ENCODE peak calls at places on chromosomes 13 and 19, in five cellular contexts. One of them, this sample, is unnamed.
A peak's percentile ranks its signal among the peaks of the same experiment; 100 is the strongest.

GRCh38 chr19:8811315-8812172 is 20.6 kb downstream of the ZNF558 start:
- DNase-seq in K562: no peak
- DNase-seq in H1: no peak
- DNase-seq in GM12878: no peak
- DNase-seq in HepG2: no peak
- DNase-seq in this sample: peak; percentile 11

GRCh38 chr19:31339405-31339804 is 9.8 kb downstream of the TSHZ3 start:
- DNase-seq in K562: peak; percentile 21
- DNase-seq in H1: no peak
- DNase-seq in GM12878: no peak
- DNase-seq in HepG2: no peak
- DNase-seq in this sample: no peak

GRCh38 chr19:38115264-38115802 is 108.7 kb downstream of the DPF1 start:
- DNase-seq in K562: no peak
- DNase-seq in H1: no peak
- DNase-seq in GM12878: no peak
- DNase-seq in HepG2: no peak
- DNase-seq in this sample: no peak

GRCh38 chr19:50258918-50259372 is 55.5 kb downstream of the MYH14 start:
- DNase-seq in K562: peak; percentile 61
- DNase-seq in H1: peak; percentile 36
- DNase-seq in GM12878: no peak
- DNase-seq in HepG2: no peak
- DNase-seq in this sample: peak; percentile 84

GRCh38 chr13:64817721-64818120 is 2412.4 kb downstream of the PCDH9 start:
- DNase-seq in K562: no peak
- DNase-seq in H1: no peak
- DNase-seq in GM12878: no peak
- DNase-seq in HepG2: no peak
- DNase-seq in this sample: no peak

GRCh38 chr13:24995225-24995804 is 100.6 kb upstream of the PABPC3 start:
- DNase-seq in K562: peak; percentile 66
- DNase-seq in H1: no peak
- DNase-seq in GM12878: no peak
- DNase-seq in HepG2: peak; percentile 75
- DNase-seq in this sample: peak; percentile 96

GRCh38 chr13:20525144-20525600 is 485 bp downstream of the CRYL1 start:
- DNase-seq in K562: no peak
- DNase-seq in H1: no peak
- DNase-seq in GM12878: no peak
- DNase-seq in HepG2: peak; percentile 15
- DNase-seq in this sample: peak; percentile 66

GRCh38 chr19:54035215-54036178 is 28.2 kb downstream of the VSTM1 start:
- DNase-seq in K562: peak; percentile 1
- DNase-seq in H1: no peak
- DNase-seq in GM12878: no peak
- DNase-seq in HepG2: no peak
- DNase-seq in this sample: peak; percentile 68

GRCh38 chr13:79246575-79246949 is 159.5 kb downstream of the RBM26 start:
- DNase-seq in K562: no peak
- DNase-seq in H1: no peak
- DNase-seq in GM12878: no peak
- DNase-seq in HepG2: no peak
- DNase-seq in this sample: no peak

GRCh38 chr13:24348797-24349515 is 39.6 kb downstream of the C1QTNF9 start:
- DNase-seq in K562: no peak
- DNase-seq in H1: no peak
- DNase-seq in GM12878: no peak
- DNase-seq in HepG2: no peak
- DNase-seq in this sample: no peak

GRCh38 chr13:98172570-98173405 is 4.3 kb downstream of the RNF113B start:
- DNase-seq in K562: no peak
- DNase-seq in H1: no peak
- DNase-seq in GM12878: no peak
- DNase-seq in HepG2: no peak
- DNase-seq in this sample: no peak

GRCh38 chr19:38239816-38240215 is 15.8 kb upstream of the DPF1 start:
- DNase-seq in K562: no peak
- DNase-seq in H1: no peak
- DNase-seq in GM12878: no peak
- DNase-seq in HepG2: no peak
- DNase-seq in this sample: no peak

GRCh38 chr19:52923782-52924593 is 760 bp upstream of the ZNF888 start:
- DNase-seq in K562: peak; percentile 51
- DNase-seq in H1: no peak
- DNase-seq in GM12878: no peak
- DNase-seq in HepG2: peak; percentile 39
- DNase-seq in this sample: peak; percentile 70

GRCh38 chr13:101291216-101291615 is 125.1 kb downstream of the NALCN start:
- DNase-seq in K562: no peak
- DNase-seq in H1: no peak
- DNase-seq in GM12878: no peak
- DNase-seq in HepG2: no peak
- DNase-seq in this sample: no peak

GRCh38 chr13:49690133-49690989 is 925 bp downstream of the EBPL start:
- DNase-seq in K562: peak; percentile 19
- DNase-seq in H1: no peak
- DNase-seq in GM12878: no peak
- DNase-seq in HepG2: peak; percentile 89
- DNase-seq in this sample: no peak

GRCh38 chr13:49958321-49958720 is 22.2 kb upstream of the SPRYD7 start:
- DNase-seq in K562: no peak
- DNase-seq in H1: no peak
- DNase-seq in GM12878: no peak
- DNase-seq in HepG2: no peak
- DNase-seq in this sample: no peak

GRCh38 chr13:41008349-41008980 is 10.7 kb downstream of the ELF1 start:
- DNase-seq in K562: no peak
- DNase-seq in H1: no peak
- DNase-seq in GM12878: no peak
- DNase-seq in HepG2: peak; percentile 93
- DNase-seq in this sample: no peak

GRCh38 chr13:34678154-34678553 is 263.9 kb upstream of the NBEA start:
- DNase-seq in K562: no peak
- DNase-seq in H1: no peak
- DNase-seq in GM12878: no peak
- DNase-seq in HepG2: peak; percentile 81
- DNase-seq in this sample: no peak

GRCh38 chr19:12847159-12848139 is 9.1 kb downstream of the MAST1 start:
- DNase-seq in K562: peak; percentile 88
- DNase-seq in H1: no peak
- DNase-seq in GM12878: no peak
- DNase-seq in HepG2: peak; percentile 53
- DNase-seq in this sample: peak; percentile 93

GRCh38 chr19:41575998-41576397 is at the start of gene CEACAM21:
- DNase-seq in K562: no peak
- DNase-seq in H1: no peak
- DNase-seq in GM12878: no peak
- DNase-seq in HepG2: no peak
- DNase-seq in this sample: no peak

GRCh38 chr13:53200498-53201453 is 172.2 kb downstream of the OLFM4 start:
- DNase-seq in K562: no peak
- DNase-seq in H1: peak; percentile 62
- DNase-seq in GM12878: no peak
- DNase-seq in HepG2: no peak
- DNase-seq in this sample: peak; percentile 92

GRCh38 chr19:40457953-40458596 is 7.5 kb downstream of the BLVRB start:
- DNase-seq in K562: no peak
- DNase-seq in H1: no peak
- DNase-seq in GM12878: no peak
- DNase-seq in HepG2: no peak
- DNase-seq in this sample: no peak

GRCh38 chr19:1422943-1423342 is 15.3 kb upstream of the RPS15 start:
- DNase-seq in K562: no peak
- DNase-seq in H1: no peak
- DNase-seq in GM12878: no peak
- DNase-seq in HepG2: no peak
- DNase-seq in this sample: no peak

GRCh38 chr19:1421958-1422305 is 14.5 kb downstream of the DAZAP1 start:
- DNase-seq in K562: no peak
- DNase-seq in H1: no peak
- DNase-seq in GM12878: no peak
- DNase-seq in HepG2: no peak
- DNase-seq in this sample: no peak

GRCh38 chr19:1422360-1422759 is 15.0 kb downstream of the DAZAP1 start:
- DNase-seq in K562: no peak
- DNase-seq in H1: no peak
- DNase-seq in GM12878: no peak
- DNase-seq in HepG2: no peak
- DNase-seq in this sample: no peak

GRCh38 chr19:1420590-1420989 is 13.2 kb downstream of the DAZAP1 start:
- DNase-seq in K562: no peak
- DNase-seq in H1: no peak
- DNase-seq in GM12878: no peak
- DNase-seq in HepG2: no peak
- DNase-seq in this sample: no peak

DNA sequence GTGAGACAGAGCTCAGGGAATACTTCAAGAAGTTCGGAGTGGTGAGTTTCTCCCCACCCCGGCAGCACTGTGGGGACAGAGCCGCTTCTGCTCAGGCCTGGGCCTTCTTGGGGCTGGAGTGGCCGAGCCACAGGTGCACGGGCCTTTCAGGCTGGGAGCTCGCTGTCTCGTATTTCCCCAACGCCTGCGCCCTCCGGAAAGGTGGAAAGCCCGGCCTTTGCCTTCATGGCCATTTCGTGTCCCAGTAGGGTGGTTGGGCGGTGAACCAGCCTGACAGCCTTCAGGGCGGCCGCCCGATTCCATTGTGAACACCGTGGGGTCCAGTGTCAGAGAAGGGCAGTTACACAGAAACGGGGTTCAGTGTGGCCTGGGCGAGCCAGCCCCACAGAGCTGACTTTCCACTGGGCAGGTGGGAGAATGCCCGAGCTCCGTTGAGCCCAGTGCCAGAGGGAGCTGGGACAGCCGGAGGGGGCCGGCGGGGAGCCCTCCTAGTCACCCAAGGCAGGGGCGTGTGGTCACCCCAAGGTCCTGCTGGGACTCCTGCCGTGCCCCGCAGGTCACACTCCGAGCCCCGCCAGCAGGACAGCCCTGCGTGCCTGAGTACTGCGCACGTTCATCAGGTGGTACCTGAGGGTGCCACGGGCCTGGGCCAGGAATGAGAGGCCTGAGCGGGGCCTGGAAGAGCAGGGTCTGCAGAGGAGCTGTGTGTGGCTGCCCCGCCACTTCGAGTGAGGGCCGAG is 14.0 kb downstream of the DAZAP1 start:
- DNase-seq in K562: no peak
- DNase-seq in H1: no peak
- DNase-seq in GM12878: no peak
- DNase-seq in HepG2: no peak
- DNase-seq in this sample: no peak
- H3K79me2 ChIP-seq in K562: peaks cover 86% of the 10 kb centered on the region
- H3K79me2 ChIP-seq in H1: peaks cover 18% of the 10 kb centered on the region
- H3K79me2 ChIP-seq in GM12878: peaks cover 19% of the 10 kb centered on the region
- H3K79me2 ChIP-seq in HepG2: peaks cover 65% of the 10 kb centered on the region
- H3K79me2 ChIP-seq in this sample: peaks cover 83% of the 10 kb centered on the region

GRCh38 chr13:93687261-93687660 is 460.7 kb downstream of the GPC6 start:
- DNase-seq in K562: no peak
- DNase-seq in H1: no peak
- DNase-seq in GM12878: no peak
- DNase-seq in HepG2: no peak
- DNase-seq in this sample: no peak

GRCh38 chr13:93685900-93686299 is 459.3 kb downstream of the GPC6 start:
- DNase-seq in K562: no peak
- DNase-seq in H1: no peak
- DNase-seq in GM12878: no peak
- DNase-seq in HepG2: no peak
- DNase-seq in this sample: no peak

GRCh38 chr13:93686399-93686798 is 459.8 kb downstream of the GPC6 start:
- DNase-seq in K562: no peak
- DNase-seq in H1: no peak
- DNase-seq in GM12878: no peak
- DNase-seq in HepG2: no peak
- DNase-seq in this sample: no peak

GRCh38 chr13:93689333-93689732 is 462.7 kb downstream of the GPC6 start:
- DNase-seq in K562: no peak
- DNase-seq in H1: no peak
- DNase-seq in GM12878: no peak
- DNase-seq in HepG2: no peak
- DNase-seq in this sample: no peak

DNA sequence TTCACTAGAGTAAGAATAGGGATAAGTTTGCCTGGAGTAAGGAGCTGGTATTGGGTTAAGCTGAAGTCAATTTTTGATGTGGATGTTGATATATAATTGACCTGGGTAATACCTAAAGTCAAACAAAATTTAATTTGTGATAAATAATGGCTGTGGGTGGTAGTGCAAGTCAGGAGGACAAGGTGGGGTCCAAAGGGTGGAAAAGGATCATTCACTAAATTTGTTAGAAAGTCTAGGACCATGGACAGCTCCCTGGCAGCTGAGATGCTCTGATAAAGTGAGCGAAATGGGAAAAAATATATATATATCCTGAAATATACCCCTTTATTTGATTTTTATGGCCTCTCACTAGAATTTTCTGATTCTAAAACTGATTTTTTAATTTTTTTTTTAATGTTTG is 463.5 kb downstream of the GPC6 start:
- DNase-seq in K562: no peak
- DNase-seq in H1: no peak
- DNase-seq in GM12878: no peak
- DNase-seq in HepG2: peak; percentile 10
- DNase-seq in this sample: peak; percentile 80
- TF ChIP-seq CREB1 in K562: no peak
- TF ChIP-seq CREB1 in H1: no peak
- TF ChIP-seq CREB1 in GM12878: no peak
- TF ChIP-seq CREB1 in HepG2: no peak
- TF ChIP-seq CREB1 in this sample: no peak

GRCh38 chr19:19488875-19489690 is 26.3 kb downstream of the TSSK6 start:
- DNase-seq in K562: peak; percentile 80
- DNase-seq in H1: peak; percentile 70
- DNase-seq in GM12878: peak; percentile 73
- DNase-seq in HepG2: peak; percentile 60
- DNase-seq in this sample: peak; percentile 99
- H3K79me2 ChIP-seq in K562: peaks cover 83% of the 10 kb centered on the region
- H3K79me2 ChIP-seq in H1: no peaks in the 10 kb centered on the region
- H3K79me2 ChIP-seq in GM12878: peaks cover 9% of the 10 kb centered on the region
- H3K79me2 ChIP-seq in HepG2: peaks cover 6% of the 10 kb centered on the region
- H3K79me2 ChIP-seq in this sample: peaks cover 58% of the 10 kb centered on the region

DNA sequence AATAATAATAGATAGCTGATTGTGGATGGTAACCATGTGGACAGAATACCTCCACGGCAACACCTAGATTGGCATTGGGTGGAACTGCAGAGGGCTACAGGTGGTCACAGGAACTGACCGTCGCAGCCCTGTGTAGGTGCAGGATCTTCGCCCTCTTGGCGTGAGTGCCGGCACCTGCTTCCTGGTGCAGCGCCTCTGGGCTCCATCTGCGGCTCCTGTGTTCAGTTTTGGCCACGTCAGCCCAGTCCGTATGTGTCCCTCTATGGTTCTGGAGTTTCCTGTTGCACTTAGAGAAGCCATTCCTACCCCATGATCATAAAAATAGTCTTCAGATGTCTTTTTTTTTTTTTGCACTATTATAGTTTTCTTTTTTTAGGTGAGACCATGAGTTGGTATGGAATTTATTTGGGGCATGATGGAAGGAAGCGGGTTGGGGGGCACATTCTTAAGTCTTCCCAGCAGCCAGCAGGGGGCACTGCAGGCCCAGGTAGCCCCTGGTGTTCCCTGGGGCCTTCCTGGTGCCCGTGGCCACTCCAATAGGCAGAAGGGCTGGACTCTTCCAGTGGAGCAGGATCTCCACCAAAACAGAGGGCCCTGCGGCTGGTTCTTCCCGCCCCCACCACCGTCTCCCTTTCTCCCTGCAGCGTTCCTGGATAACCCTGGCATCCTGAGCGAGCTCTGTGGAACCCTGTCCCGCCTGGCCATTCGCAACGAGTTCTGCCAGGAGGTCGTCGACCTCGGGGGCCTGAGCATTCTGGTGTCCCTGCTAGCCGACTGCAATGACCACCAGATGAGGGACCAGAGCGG is 10.1 kb upstream of the SLC25A42 start:
- DNase-seq in K562: peak; percentile 79
- DNase-seq in H1: peak; percentile 31
- DNase-seq in GM12878: no peak
- DNase-seq in HepG2: peak; percentile 50
- DNase-seq in this sample: peak; percentile 89
- TF ChIP-seq CREB1 in K562: no peak
- TF ChIP-seq CREB1 in H1: no peak
- TF ChIP-seq CREB1 in GM12878: no peak
- TF ChIP-seq CREB1 in HepG2: no peak
- TF ChIP-seq CREB1 in this sample: no peak

This sample was measured in GM23338.